ENCODE peak calls at places on chromosomes 1 and 21, in eight cellular contexts. G is prostate gland, R is psoas muscle, K is kidney, S is cardiac fibroblast, Y is GM06990, U is HCT116, E is heart left ventricle. I is an unnamed sample.

GRCh38 chr1:16026723-16027484 is 5.1 kb downstream of the CLCNKA start:
- DNase-seq in S (no peak), U (no peak), G (no peak), E (no peak), K (peak), R (peak), Y (no peak), I (no peak)

GRCh38 chr1:161001537-161001936 is 19.4 kb downstream of the F11R start:
- DNase-seq in R (no peak), K (no peak), S (no peak), U (no peak), E (no peak), G (no peak), Y (no peak), I (peak)

GRCh38 chr1:2554621-2555387 is 1.4 kb upstream of the TNFRSF14 start:
- DNase-seq in Y (peak), G (no peak), S (no peak), U (no peak), E (no peak), K (no peak), R (no peak), I (no peak)

GRCh38 chr1:118388341-118388740 is 203.3 kb upstream of the SPAG17 start:
- DNase-seq in U (no peak), K (no peak), S (no peak), E (no peak), R (no peak), Y (no peak), G (no peak), I (no peak)

GRCh38 chr1:27332536-27333281 is 9.1 kb upstream of the SYTL1 start:
- DNase-seq in Y (no peak), U (no peak), G (no peak), R (peak), E (peak), S (peak), K (no peak), I (peak)

GRCh38 chr1:201147396-201148015 is 6.8 kb downstream of the TMEM9 start:
- DNase-seq in E (no peak), K (peak), S (no peak), G (no peak), R (no peak), U (no peak), Y (no peak), I (no peak)

GRCh38 chr1:207959141-207959825 is 48.4 kb upstream of the CD34 start:
- DNase-seq in G (peak), K (peak), Y (peak), U (no peak), S (peak), E (peak), R (peak), I (peak)

GRCh38 chr21:46207920-46208571 is 20.5 kb downstream of the LSS start:
- DNase-seq in E (no peak), R (no peak), U (no peak), G (no peak), S (no peak), Y (no peak), K (no peak), I (no peak)

GRCh38 chr1:92065042-92065441 is 10.2 kb downstream of the SETSIP start:
- DNase-seq in R (no peak), K (no peak), G (no peak), E (no peak), S (no peak), U (no peak), Y (no peak), I (no peak)
- TF ChIP-seq CTCF in R (no peak), K (no peak), G (no peak), E (no peak), S (no peak), U (peak), Y (no peak), I (peak)

GRCh38 chr1:204830671-204831585 is 39.7 kb upstream of the NFASC start:
- DNase-seq in S (no peak), K (no peak), G (no peak), Y (no peak), U (no peak), E (no peak), R (no peak), I (no peak)
- H3K4me3 ChIP-seq in S (no peak), K (peak), G (no peak), Y (no peak), U (no peak), E (no peak), R (no peak), I (no peak)

DNA sequence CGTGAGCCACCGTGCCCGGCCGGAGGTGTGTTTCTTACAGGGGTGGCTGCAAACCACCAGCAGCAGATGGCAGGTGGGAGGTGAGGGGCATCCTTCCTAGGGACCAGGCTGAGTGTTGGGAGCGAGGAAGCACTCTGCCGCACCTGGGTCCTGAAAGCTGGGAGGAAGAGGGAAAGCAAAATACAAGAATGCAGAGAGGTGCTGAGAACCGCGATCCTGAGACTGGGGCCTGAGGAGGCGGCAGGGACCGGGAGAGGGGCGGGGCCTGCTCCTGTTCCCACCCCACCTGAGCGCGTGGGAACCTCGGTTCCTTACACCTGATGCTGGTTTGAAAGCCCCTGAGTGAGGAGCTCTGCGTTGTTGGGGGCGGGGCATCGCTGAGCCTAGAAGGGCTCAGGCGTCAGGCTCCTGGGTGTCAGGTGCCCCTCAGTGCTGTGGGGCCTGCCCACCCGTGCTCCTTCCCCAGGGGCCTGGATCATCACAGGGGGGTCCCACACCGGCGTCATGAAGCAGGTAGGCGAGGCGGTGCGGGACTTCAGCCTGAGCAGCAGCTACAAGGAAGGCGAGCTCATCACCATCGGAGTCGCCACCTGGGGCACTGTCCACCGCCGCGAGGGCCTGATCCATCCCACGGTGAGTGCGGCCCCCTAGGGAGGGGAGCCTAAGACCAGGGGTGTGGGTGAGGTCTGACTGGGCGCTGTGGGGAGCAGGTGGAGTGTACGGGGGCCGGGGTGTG is 15.5 kb downstream of the TRPM2 start:
- DNase-seq in S (no peak), G (no peak), E (peak), K (peak), Y (no peak), R (no peak), U (no peak), I (no peak)
- TF ChIP-seq CTCF in S (no peak), G (no peak), E (no peak), K (no peak), Y (no peak), R (no peak), U (no peak), I (no peak)

GRCh38 chr1:234369033-234369430 is 4.2 kb upstream of the COA6 start:
- DNase-seq in Y (no peak), G (no peak), S (no peak), U (no peak), E (no peak), K (no peak), R (no peak), I (no peak)
- H3K4me3 ChIP-seq in Y (no peak), G (no peak), S (no peak), U (no peak), E (no peak), K (no peak), R (no peak), I (no peak)

GRCh38 chr1:91633438-91633837 is 132.8 kb downstream of the CDC7 start:
- DNase-seq in K (no peak), E (no peak), G (no peak), R (no peak), U (no peak), Y (no peak), S (no peak), I (no peak)

GRCh38 chr1:91635763-91636162 is 135.1 kb downstream of the CDC7 start:
- DNase-seq in K (no peak), G (no peak), U (no peak), Y (no peak), S (peak), R (no peak), E (no peak), I (no peak)

GRCh38 chr1:91637539-91637994 is 136.9 kb downstream of the CDC7 start:
- DNase-seq in Y (no peak), E (no peak), G (no peak), K (no peak), S (no peak), U (no peak), R (no peak), I (no peak)

GRCh38 chr1:91630803-91631202 is 130.2 kb downstream of the CDC7 start:
- DNase-seq in E (no peak), Y (no peak), U (no peak), K (no peak), R (no peak), G (no peak), S (no peak), I (no peak)

DNA sequence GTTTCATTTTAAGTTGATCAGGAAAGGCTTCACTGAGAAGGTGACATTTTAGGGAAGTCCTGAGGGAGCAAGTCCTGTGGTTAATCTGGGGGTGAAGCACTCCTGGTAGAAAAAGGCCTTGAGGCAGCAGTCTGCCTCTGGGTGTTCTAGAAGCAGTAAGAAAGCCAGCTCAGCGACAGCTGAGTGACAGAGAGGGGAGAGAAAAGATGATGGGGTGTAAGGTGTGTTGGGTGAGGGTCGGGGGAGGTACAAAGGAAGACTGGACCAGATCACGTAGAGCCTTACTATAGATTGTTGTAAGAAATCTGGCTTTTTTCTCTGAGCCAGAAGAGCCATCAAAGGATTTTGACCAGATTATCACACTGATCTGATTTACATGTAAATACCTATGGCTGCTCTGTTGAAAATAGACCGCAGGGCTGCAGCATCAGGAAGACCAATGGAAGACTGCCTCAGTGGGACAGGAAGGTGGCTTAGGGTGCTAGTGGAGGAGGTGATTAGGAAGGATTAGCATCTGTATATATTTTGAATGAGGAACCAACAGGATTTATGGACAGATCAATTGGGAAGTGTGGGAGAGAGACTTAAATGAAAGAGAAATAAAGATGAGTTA is 131.2 kb downstream of the CDC7 start:
- DNase-seq in G (no peak), Y (no peak), R (no peak), U (no peak), S (no peak), E (no peak), K (no peak), I (no peak)
- TF ChIP-seq CTCF in G (no peak), Y (no peak), R (no peak), U (no peak), S (no peak), E (no peak), K (no peak), I (no peak)

GRCh38 chr1:224431726-224432125 is 2.9 kb downstream of the WDR26 start:
- DNase-seq in S (no peak), K (no peak), G (no peak), Y (no peak), U (no peak), R (no peak), E (no peak), I (no peak)
- H3K4me3 ChIP-seq in S (peak), K (peak), G (no peak), Y (peak), U (no peak), R (peak), E (peak), I (peak)

GRCh38 chr1:230206976-230207375 is 139.9 kb downstream of the GALNT2 start:
- DNase-seq in R (no peak), K (no peak), S (no peak), U (no peak), E (no peak), Y (no peak), G (no peak), I (no peak)
- TF ChIP-seq CTCF in R (no peak), K (no peak), S (no peak), U (no peak), E (no peak), Y (no peak), G (no peak), I (no peak)

GRCh38 chr1:156157974-156158373 is 4.6 kb downstream of the SEMA4A start:
- DNase-seq in Y (no peak), G (no peak), K (no peak), R (no peak), E (no peak), S (no peak), U (no peak), I (no peak)

GRCh38 chr1:156163712-156164464 is 10.5 kb downstream of the SEMA4A start:
- DNase-seq in R (no peak), K (peak), Y (no peak), E (no peak), U (no peak), G (no peak), S (no peak), I (no peak)

GRCh38 chr1:156160000-156160743 is 6.8 kb downstream of the SEMA4A start:
- DNase-seq in R (peak), K (peak), S (no peak), G (no peak), Y (no peak), U (no peak), E (peak), I (peak)

GRCh38 chr1:156162430-156163037 is 9.1 kb downstream of the SEMA4A start:
- DNase-seq in K (peak), G (no peak), R (no peak), E (peak), S (no peak), U (no peak), Y (no peak), I (peak)

DNA sequence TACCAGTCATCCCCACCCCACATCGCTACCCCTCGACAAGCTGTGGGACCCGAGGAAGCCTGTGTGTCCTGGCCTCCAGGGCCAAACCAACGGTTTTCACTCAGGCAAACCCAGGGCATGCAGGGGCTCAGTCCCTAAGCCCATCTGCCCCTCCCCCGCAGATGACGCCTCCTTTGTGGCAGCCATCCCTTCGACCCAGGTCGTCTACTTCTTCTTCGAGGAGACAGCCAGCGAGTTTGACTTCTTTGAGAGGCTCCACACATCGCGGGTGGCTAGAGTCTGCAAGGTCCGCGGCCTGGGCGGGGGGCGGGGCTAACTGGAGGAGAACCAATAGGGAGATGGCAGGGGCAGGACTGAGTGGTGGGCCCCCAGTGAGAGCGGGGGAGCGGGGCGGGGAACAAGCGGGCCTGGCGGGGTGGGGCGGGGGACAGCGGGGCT is 7.4 kb downstream of the SEMA4A start:
- DNase-seq in G (peak), Y (no peak), U (no peak), E (peak), R (peak), K (peak), S (peak), I (peak)
- H3K4me3 ChIP-seq in G (peak), Y (no peak), U (no peak), E (peak), R (peak), K (peak), S (no peak), I (peak)

GRCh38 chr1:163824006-163824405 is 502.3 kb downstream of the NUF2 start:
- DNase-seq in G (no peak), U (no peak), K (no peak), S (peak), E (peak), R (no peak), Y (no peak), I (peak)

GRCh38 chr1:163821679-163822078 is 499.9 kb downstream of the NUF2 start:
- DNase-seq in K (no peak), E (no peak), S (no peak), R (no peak), Y (no peak), U (no peak), G (no peak), I (no peak)

GRCh38 chr1:163822933-163823511 is 501.3 kb downstream of the NUF2 start:
- DNase-seq in K (peak), E (peak), Y (no peak), R (no peak), G (no peak), S (peak), U (no peak), I (no peak)

GRCh38 chr1:163820190-163820589 is 498.4 kb downstream of the NUF2 start:
- DNase-seq in Y (no peak), G (no peak), E (no peak), S (no peak), U (no peak), K (no peak), R (no peak), I (no peak)

DNA sequence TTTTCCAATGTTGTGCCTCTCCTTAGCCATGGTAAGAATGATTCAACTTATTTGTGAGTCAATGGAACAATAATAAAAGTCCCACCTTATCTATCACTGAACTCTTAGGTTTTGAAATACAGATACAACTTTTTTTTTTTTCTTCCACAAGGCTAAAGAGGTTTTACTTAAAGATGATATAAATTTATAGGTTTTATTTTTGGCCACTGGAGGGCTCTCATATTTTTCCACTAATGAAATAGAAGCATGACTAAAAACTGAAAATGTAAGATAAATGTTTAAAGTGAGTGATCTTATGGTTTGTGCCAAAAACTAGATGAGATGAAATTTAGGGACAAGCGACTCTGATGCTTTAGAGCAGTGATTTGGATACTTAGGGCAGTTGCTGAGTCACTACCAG is 499.0 kb downstream of the NUF2 start:
- DNase-seq in G (no peak), R (no peak), S (peak), Y (no peak), E (no peak), U (no peak), K (no peak), I (peak)
- TF ChIP-seq CTCF in G (peak), R (no peak), S (peak), Y (no peak), E (no peak), U (peak), K (no peak), I (peak)

GRCh38 chr1:226518375-226518774 is 30.2 kb upstream of the STUM start:
- DNase-seq in K (no peak), Y (no peak), R (no peak), S (no peak), G (no peak), U (no peak), E (no peak), I (no peak)

GRCh38 chr1:226519741-226520598 is 28.6 kb upstream of the STUM start:
- DNase-seq in Y (no peak), U (no peak), K (no peak), E (no peak), G (no peak), S (no peak), R (no peak), I (no peak)

GRCh38 chr1:226523646-226524406 is 24.7 kb upstream of the STUM start:
- DNase-seq in K (no peak), U (no peak), S (no peak), E (no peak), Y (no peak), R (no peak), G (no peak), I (no peak)

GRCh38 chr1:226519135-226519534 is 29.4 kb upstream of the STUM start:
- DNase-seq in S (no peak), E (no peak), G (no peak), Y (no peak), K (no peak), R (no peak), U (no peak), I (no peak)

DNA sequence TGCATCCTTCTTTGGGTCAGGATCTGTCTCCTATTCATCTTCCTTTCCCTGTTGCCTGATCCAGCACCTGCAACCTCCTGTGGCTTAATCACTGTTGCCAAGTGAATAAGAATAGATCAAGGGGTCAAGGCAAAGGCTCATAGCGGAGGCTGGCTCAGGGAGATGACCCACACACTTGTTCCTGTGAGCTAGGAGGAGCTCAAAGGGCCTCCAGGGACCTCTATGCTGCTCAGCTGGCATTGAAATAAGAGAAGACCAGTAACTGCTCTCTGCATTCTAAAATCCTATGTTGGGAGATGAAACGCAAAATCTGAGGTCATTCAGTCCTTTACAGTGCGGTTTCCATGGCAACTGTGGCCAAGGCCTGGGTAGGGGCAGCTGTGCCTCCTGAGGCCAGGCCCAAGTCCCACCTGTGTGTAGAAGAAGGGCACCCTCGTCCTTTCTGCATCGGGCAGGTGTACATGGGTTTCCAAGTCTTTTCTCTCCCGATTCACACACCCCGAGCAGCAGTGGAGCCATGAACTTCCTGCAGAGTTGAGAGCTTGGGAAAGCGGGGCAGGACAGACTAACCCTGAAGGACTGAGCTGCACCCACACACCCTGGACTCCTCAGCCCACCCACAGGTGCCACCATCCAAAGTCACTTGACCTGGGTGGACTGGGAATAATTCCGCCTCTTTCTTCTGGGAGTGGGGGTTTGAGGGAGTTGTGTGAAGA is 27.8 kb upstream of the STUM start:
- DNase-seq in E (no peak), Y (no peak), R (no peak), U (no peak), K (no peak), G (no peak), S (no peak), I (no peak)
- H3K4me3 ChIP-seq in E (no peak), Y (no peak), R (no peak), U (no peak), K (no peak), G (no peak), S (no peak), I (no peak)

I was measured in fibroblast of pulmonary artery.